ENCODE peak calls at places on chromosomes 11 and 22, in seven cellular contexts. One of them, this sample, is unnamed.

GRCh38 chr11:199004-199581 is 6.2 kb downstream of the SCGB1C1 start:
- DNase-seq in naive thymus-derived CD4-positive, alpha-beta T cell: no peak
- DNase-seq in heart left ventricle: peak; percentile 50
- DNase-seq in RCC 7860: no peak
- DNase-seq in 8988T: no peak
- DNase-seq in natural killer cell treated with Interleukin-12 subunit alpha and Interleukin-12 subunit beta and Interleukin-15 and Interleukin-18, amount 100 ng/mL, for 72 hours: no peak
- DNase-seq in activated CD4-positive, alpha-beta T cell treated with anti-CD3 and anti-CD28 coated beads, Interleukin-2, amount 50 U/mL, for 4 hours: no peak
- DNase-seq in this sample: no peak

GRCh38 chr11:75982309-75982708 is 167.3 kb downstream of the UVRAG start:
- DNase-seq in natural killer cell treated with Interleukin-12 subunit alpha and Interleukin-12 subunit beta and Interleukin-15 and Interleukin-18, amount 100 ng/mL, for 72 hours: no peak
- DNase-seq in naive thymus-derived CD4-positive, alpha-beta T cell: no peak
- DNase-seq in heart left ventricle: no peak
- DNase-seq in 8988T: no peak
- DNase-seq in activated CD4-positive, alpha-beta T cell treated with anti-CD3 and anti-CD28 coated beads, Interleukin-2, amount 50 U/mL, for 4 hours: no peak
- DNase-seq in RCC 7860: no peak
- DNase-seq in this sample: no peak

GRCh38 chr22:37069719-37070118 is 18.2 kb downstream of the KCTD17 start:
- DNase-seq in natural killer cell treated with Interleukin-12 subunit alpha and Interleukin-12 subunit beta and Interleukin-15 and Interleukin-18, amount 100 ng/mL, for 72 hours: no peak
- DNase-seq in naive thymus-derived CD4-positive, alpha-beta T cell: no peak
- DNase-seq in heart left ventricle: no peak
- DNase-seq in activated CD4-positive, alpha-beta T cell treated with anti-CD3 and anti-CD28 coated beads, Interleukin-2, amount 50 U/mL, for 4 hours: no peak
- DNase-seq in RCC 7860: no peak
- DNase-seq in 8988T: no peak
- DNase-seq in this sample: no peak

GRCh38 chr11:1508986-1509385 is 22.4 kb upstream of the MOB2 start:
- DNase-seq in RCC 7860: no peak
- DNase-seq in natural killer cell treated with Interleukin-12 subunit alpha and Interleukin-12 subunit beta and Interleukin-15 and Interleukin-18, amount 100 ng/mL, for 72 hours: no peak
- DNase-seq in heart left ventricle: peak; percentile 51
- DNase-seq in 8988T: no peak
- DNase-seq in activated CD4-positive, alpha-beta T cell treated with anti-CD3 and anti-CD28 coated beads, Interleukin-2, amount 50 U/mL, for 4 hours: no peak
- DNase-seq in naive thymus-derived CD4-positive, alpha-beta T cell: no peak
- DNase-seq in this sample: no peak

GRCh38 chr11:78912778-78913177 is 338.1 kb upstream of the NARS2 start:
- DNase-seq in naive thymus-derived CD4-positive, alpha-beta T cell: no peak
- DNase-seq in heart left ventricle: no peak
- DNase-seq in natural killer cell treated with Interleukin-12 subunit alpha and Interleukin-12 subunit beta and Interleukin-15 and Interleukin-18, amount 100 ng/mL, for 72 hours: no peak
- DNase-seq in 8988T: no peak
- DNase-seq in activated CD4-positive, alpha-beta T cell treated with anti-CD3 and anti-CD28 coated beads, Interleukin-2, amount 50 U/mL, for 4 hours: no peak
- DNase-seq in RCC 7860: no peak
- DNase-seq in this sample: no peak

GRCh38 chr22:42627981-42628380 is 12.4 kb downstream of the ATP5MGL start:
- DNase-seq in naive thymus-derived CD4-positive, alpha-beta T cell: no peak
- DNase-seq in RCC 7860: no peak
- DNase-seq in activated CD4-positive, alpha-beta T cell treated with anti-CD3 and anti-CD28 coated beads, Interleukin-2, amount 50 U/mL, for 4 hours: no peak
- DNase-seq in heart left ventricle: no peak
- DNase-seq in natural killer cell treated with Interleukin-12 subunit alpha and Interleukin-12 subunit beta and Interleukin-15 and Interleukin-18, amount 100 ng/mL, for 72 hours: no peak
- DNase-seq in 8988T: no peak
- DNase-seq in this sample: no peak

GRCh38 chr11:92920295-92920694 is 49.2 kb upstream of the MTNR1B start:
- DNase-seq in activated CD4-positive, alpha-beta T cell treated with anti-CD3 and anti-CD28 coated beads, Interleukin-2, amount 50 U/mL, for 4 hours: no peak
- DNase-seq in naive thymus-derived CD4-positive, alpha-beta T cell: no peak
- DNase-seq in heart left ventricle: no peak
- DNase-seq in natural killer cell treated with Interleukin-12 subunit alpha and Interleukin-12 subunit beta and Interleukin-15 and Interleukin-18, amount 100 ng/mL, for 72 hours: no peak
- DNase-seq in RCC 7860: no peak
- DNase-seq in 8988T: no peak
- DNase-seq in this sample: no peak

GRCh38 chr11:76225122-76225584 is 18.9 kb upstream of the WNT11 start:
- DNase-seq in 8988T: no peak
- DNase-seq in natural killer cell treated with Interleukin-12 subunit alpha and Interleukin-12 subunit beta and Interleukin-15 and Interleukin-18, amount 100 ng/mL, for 72 hours: no peak
- DNase-seq in naive thymus-derived CD4-positive, alpha-beta T cell: no peak
- DNase-seq in RCC 7860: no peak
- DNase-seq in heart left ventricle: peak; percentile 70
- DNase-seq in activated CD4-positive, alpha-beta T cell treated with anti-CD3 and anti-CD28 coated beads, Interleukin-2, amount 50 U/mL, for 4 hours: no peak
- DNase-seq in this sample: no peak

GRCh38 chr11:130474637-130475400 is 26.4 kb downstream of the ADAMTS15 start:
- DNase-seq in naive thymus-derived CD4-positive, alpha-beta T cell: no peak
- DNase-seq in heart left ventricle: no peak
- DNase-seq in natural killer cell treated with Interleukin-12 subunit alpha and Interleukin-12 subunit beta and Interleukin-15 and Interleukin-18, amount 100 ng/mL, for 72 hours: no peak
- DNase-seq in activated CD4-positive, alpha-beta T cell treated with anti-CD3 and anti-CD28 coated beads, Interleukin-2, amount 50 U/mL, for 4 hours: no peak
- DNase-seq in RCC 7860: no peak
- DNase-seq in 8988T: peak; percentile 17
- DNase-seq in this sample: no peak

GRCh38 chr11:65438257-65439151 is 15.9 kb downstream of the NEAT1 start:
- DNase-seq in 8988T: no peak
- DNase-seq in heart left ventricle: no peak
- DNase-seq in activated CD4-positive, alpha-beta T cell treated with anti-CD3 and anti-CD28 coated beads, Interleukin-2, amount 50 U/mL, for 4 hours: no peak
- DNase-seq in naive thymus-derived CD4-positive, alpha-beta T cell: no peak
- DNase-seq in natural killer cell treated with Interleukin-12 subunit alpha and Interleukin-12 subunit beta and Interleukin-15 and Interleukin-18, amount 100 ng/mL, for 72 hours: no peak
- DNase-seq in RCC 7860: no peak
- DNase-seq in this sample: no peak

GRCh38 chr11:106585061-106585460 is 433.2 kb downstream of the GUCY1A2 start:
- DNase-seq in naive thymus-derived CD4-positive, alpha-beta T cell: no peak
- DNase-seq in heart left ventricle: no peak
- DNase-seq in RCC 7860: peak; percentile 12
- DNase-seq in activated CD4-positive, alpha-beta T cell treated with anti-CD3 and anti-CD28 coated beads, Interleukin-2, amount 50 U/mL, for 4 hours: no peak
- DNase-seq in 8988T: no peak
- DNase-seq in natural killer cell treated with Interleukin-12 subunit alpha and Interleukin-12 subunit beta and Interleukin-15 and Interleukin-18, amount 100 ng/mL, for 72 hours: no peak
- DNase-seq in this sample: peak; percentile 5

GRCh38 chr11:38971141-38971540 is 2373.1 kb upstream of the RAG2 start:
- DNase-seq in activated CD4-positive, alpha-beta T cell treated with anti-CD3 and anti-CD28 coated beads, Interleukin-2, amount 50 U/mL, for 4 hours: no peak
- DNase-seq in natural killer cell treated with Interleukin-12 subunit alpha and Interleukin-12 subunit beta and Interleukin-15 and Interleukin-18, amount 100 ng/mL, for 72 hours: no peak
- DNase-seq in 8988T: no peak
- DNase-seq in naive thymus-derived CD4-positive, alpha-beta T cell: no peak
- DNase-seq in heart left ventricle: no peak
- DNase-seq in RCC 7860: no peak
- DNase-seq in this sample: peak; percentile 5